ENCODE peak calls at places on chromosomes 13 and 19, in eight cellular contexts. Y is WERI-Rb-1; U is fibroblast of lung; V is tibial artery; O is ovary; N is CD8-positive, alpha-beta T cell; S is hepatocyte; C is PC-9. A is an unnamed sample.

GRCh38 chr13:95865080-95865597 is 188.1 kb downstream of the UGGT2 start:
- DNase-seq in N (no peak), C (no peak), Y (no peak), O (no peak), U (peak; percentile 30), S (no peak), V (no peak), A (no peak)

GRCh38 chr13:112638157-112638750 is 50.3 kb upstream of the TUBGCP3 start:
- DNase-seq in O (no peak), C (no peak), Y (no peak), N (no peak), S (no peak), V (no peak), U (no peak), A (no peak)

GRCh38 chr13:102460806-102461205 is 59.0 kb upstream of the FGF14 start:
- DNase-seq in O (no peak), N (no peak), U (no peak), Y (no peak), S (no peak), V (no peak), C (no peak), A (no peak)

GRCh38 chr19:1370579-1371361 is 12.9 kb upstream of the NDUFS7 start:
- DNase-seq in U (no peak), Y (no peak), N (no peak), C (no peak), V (no peak), S (no peak), O (no peak), A (no peak)

GRCh38 chr13:21825186-21825585 is 154.3 kb downstream of the FGF9 start:
- DNase-seq in S (peak; percentile 73), V (no peak), U (no peak), N (no peak), O (no peak), C (no peak), Y (no peak), A (no peak)

GRCh38 chr19:54011507-54012211 is 20.2 kb downstream of the CACNG6 start:
- DNase-seq in U (no peak), V (no peak), N (no peak), S (no peak), Y (no peak), O (no peak), C (no peak), A (no peak)

GRCh38 chr13:20157387-20157786 is 3.5 kb downstream of the GJA3 start:
- DNase-seq in U (no peak), C (no peak), S (no peak), N (no peak), O (no peak), Y (no peak), V (no peak), A (no peak)

GRCh38 chr19:35533822-35534521 is 716 bp downstream of the GAPDHS start:
- DNase-seq in U (peak; percentile 26), S (peak; percentile 37), C (no peak), V (no peak), N (no peak), O (peak; percentile 47), Y (no peak), A (no peak)

GRCh38 chr13:46197299-46197975 is 14.3 kb upstream of the LRRC63 start:
- DNase-seq in U (no peak), N (no peak), O (no peak), V (no peak), S (peak; percentile 15), C (peak; percentile 85), Y (no peak), A (no peak)

GRCh38 chr13:104586010-104586746 is 1520.0 kb upstream of the SLC10A2 start:
- DNase-seq in U (peak; percentile 85), S (peak; percentile 24), V (no peak), C (no peak), O (no peak), N (no peak), Y (no peak), A (no peak)

GRCh38 chr13:99982021-99982740 is 597 bp downstream of the ZIC2 start:
- DNase-seq in O (no peak), V (no peak), S (peak; percentile 44), C (no peak), Y (peak; percentile 53), U (peak; percentile 35), N (no peak), A (no peak)
- H3K27me3 ChIP-seq in O (peaks cover 5% of the 10 kb centered on the region), V (peaks cover 99% of the 10 kb centered on the region), S (peaks cover 88% of the 10 kb centered on the region), C (no peaks in the 10 kb centered on the region), Y (peaks cover 38% of the 10 kb centered on the region), U (peaks cover 74% of the 10 kb centered on the region), N (peaks cover 67% of the 10 kb centered on the region), A (peaks cover 96% of the 10 kb centered on the region)

DNA sequence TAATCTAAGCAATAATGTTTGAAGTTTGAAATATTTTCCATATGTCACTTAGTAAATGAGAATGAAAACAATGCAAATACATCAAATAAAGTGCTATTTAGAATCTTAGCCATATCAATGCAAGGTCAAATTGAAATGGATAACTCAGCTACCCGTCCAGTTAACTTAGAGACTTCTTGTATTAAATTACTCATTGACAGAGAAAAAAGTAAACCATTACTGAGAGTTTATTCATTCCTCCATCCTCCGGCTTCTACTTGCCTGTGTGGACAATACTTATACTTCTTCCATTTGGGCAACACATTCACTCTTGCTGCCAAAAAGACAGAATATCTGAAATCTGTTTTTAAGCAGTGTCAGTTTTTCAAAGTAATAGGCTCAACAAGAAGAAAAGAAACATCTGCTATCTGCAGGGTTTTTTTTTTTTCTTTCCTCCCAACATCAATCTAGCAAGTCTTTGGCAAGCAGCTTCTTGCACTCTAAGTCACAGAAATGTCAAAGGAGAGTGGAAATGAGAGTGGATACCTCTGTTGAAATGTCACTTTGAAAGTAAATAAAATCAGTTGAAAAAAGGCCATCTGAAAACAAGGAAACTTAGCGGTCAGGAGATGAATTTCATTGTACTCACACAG is 1142.9 kb downstream of the PCDH9 start:
- DNase-seq in Y (no peak), O (no peak), V (no peak), C (no peak), U (peak; percentile 32), N (no peak), S (no peak), A (no peak)
- H3K4me3 ChIP-seq in Y (no peak overlapping the region), O (no peak overlapping the region), V (no peak overlapping the region), C (no peak overlapping the region), U (no peak overlapping the region), N (no peak overlapping the region), S (no peak overlapping the region), A (no peak overlapping the region)

DNA sequence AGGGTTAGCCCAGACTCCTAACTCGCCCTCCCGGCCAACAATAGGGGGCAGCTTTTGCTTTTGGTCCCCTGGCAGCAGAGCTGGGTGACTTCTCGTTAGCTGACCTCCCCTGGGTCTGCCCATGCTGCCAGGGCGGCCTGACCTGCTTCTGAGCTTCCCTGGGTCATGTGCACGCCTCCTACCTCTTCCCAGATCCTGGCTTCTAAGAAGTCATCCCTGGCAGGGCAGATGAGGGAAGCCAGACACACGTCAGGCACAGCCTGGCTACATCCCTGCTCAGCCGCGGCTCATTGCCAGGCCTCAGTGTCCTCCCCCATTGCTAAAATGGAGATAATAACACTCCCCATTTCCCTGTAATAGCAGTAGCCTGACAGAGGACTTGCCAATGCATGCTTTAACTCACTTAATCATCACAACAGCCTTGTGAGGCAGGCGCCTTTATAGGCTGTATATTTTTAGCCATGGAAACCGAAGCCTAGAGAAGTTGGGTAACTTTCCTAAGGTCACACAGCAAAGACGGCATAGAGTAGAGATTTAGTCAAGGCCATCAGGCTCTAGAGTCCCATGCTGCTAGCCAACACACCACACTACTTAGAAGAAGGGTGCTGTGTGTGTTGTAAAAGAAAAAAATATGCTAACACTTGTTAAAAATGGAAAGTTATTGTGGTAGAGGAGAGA is 2.1 kb downstream of the KCNK6 start:
- DNase-seq in U (peak; percentile 46), O (peak; percentile 95), V (no peak), N (no peak), Y (no peak), S (peak; percentile 69), C (no peak), A (no peak)
- TF ChIP-seq CTCF in U (no peak), O (no peak), V (no peak), N (no peak), Y (no peak), S (no peak), C (no peak), A (no peak)

GRCh38 chr13:53732664-53733063 is 704.1 kb downstream of the OLFM4 start:
- DNase-seq in N (no peak), V (no peak), Y (no peak), U (no peak), O (no peak), C (no peak), S (peak; percentile 34), A (no peak)
- H3K27me3 ChIP-seq in N (no peaks in the 10 kb centered on the region), V (no peaks in the 10 kb centered on the region), Y (no peaks in the 10 kb centered on the region), U (no peaks in the 10 kb centered on the region), O (no peaks in the 10 kb centered on the region), C (no peaks in the 10 kb centered on the region), S (no peaks in the 10 kb centered on the region), A (no peaks in the 10 kb centered on the region)

GRCh38 chr19:49816616-49817015 is 1.5 kb upstream of the MED25 start:
- DNase-seq in V (no peak), O (peak; percentile 57), N (no peak), U (no peak), Y (no peak), S (no peak), C (no peak), A (no peak)
- H3K4me3 ChIP-seq in V (peak overlapping the region; percentile 71), O (no peak overlapping the region), N (no peak overlapping the region), U (no peak overlapping the region), Y (no peak overlapping the region), S (no peak overlapping the region), C (peak overlapping the region; percentile 84), A (peak overlapping the region; percentile 90)

GRCh38 chr19:34244611-34245299 is 9.6 kb upstream of the GARRE1 start:
- DNase-seq in U (no peak), O (no peak), C (no peak), S (no peak), Y (no peak), N (no peak), V (no peak), A (no peak)
- TF ChIP-seq CTCF in U (no peak), O (no peak), C (no peak), S (no peak), Y (peak; percentile 11), N (no peak), V (no peak), A (no peak)

DNA sequence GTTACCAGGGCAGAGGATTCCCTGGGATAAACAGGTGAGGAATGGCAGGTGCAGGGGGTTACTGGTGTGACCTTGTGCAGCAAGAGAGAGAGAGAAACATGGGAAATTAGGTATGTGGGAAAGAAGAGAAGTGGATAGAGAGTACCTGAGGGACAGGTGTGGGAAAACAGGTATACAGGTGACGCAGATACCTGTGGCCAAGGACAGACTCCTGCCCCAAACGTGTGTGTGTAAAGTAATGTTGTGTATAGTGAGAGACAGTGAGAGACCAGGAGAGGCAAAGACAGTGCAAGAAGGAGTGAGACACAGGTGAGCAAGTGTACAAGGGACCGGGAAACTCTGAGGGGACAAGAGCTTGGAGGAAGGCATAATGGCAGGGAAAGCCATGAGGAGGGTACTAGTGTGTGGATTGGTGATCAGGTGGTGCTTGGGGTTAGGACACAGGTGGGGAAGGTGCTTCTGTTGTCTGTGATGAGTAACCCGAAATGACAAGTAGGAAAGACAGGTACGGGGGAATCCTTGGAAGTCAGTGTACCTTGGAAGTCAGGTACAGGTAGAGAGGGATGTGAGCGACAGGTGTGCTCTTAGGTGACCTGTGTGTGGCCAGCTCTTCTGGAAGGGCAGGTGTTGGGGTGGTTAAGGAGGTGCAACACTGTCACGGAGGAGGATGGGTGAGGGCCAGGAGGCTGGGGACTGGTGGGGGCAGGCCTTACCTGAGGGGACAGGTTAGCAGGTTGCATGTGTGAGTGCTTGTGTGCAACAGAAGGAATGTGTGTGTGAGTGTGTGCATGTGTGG is 2.8 kb downstream of the ERFL start:
- DNase-seq in U (no peak), Y (no peak), O (no peak), S (no peak), V (no peak), C (no peak), N (no peak), A (no peak)
- H3K27me3 ChIP-seq in U (peaks cover 56% of the 10 kb centered on the region), Y (peaks cover 55% of the 10 kb centered on the region), O (no peaks in the 10 kb centered on the region), S (peaks cover 90% of the 10 kb centered on the region), V (peaks cover 97% of the 10 kb centered on the region), C (peaks cover 79% of the 10 kb centered on the region), N (no peaks in the 10 kb centered on the region), A (peaks cover 90% of the 10 kb centered on the region)

GRCh38 chr19:13163609-13164364 is 13.6 kb downstream of the IER2 start:
- DNase-seq in N (no peak), Y (peak; percentile 98), C (peak; percentile 88), O (peak; percentile 83), V (peak; percentile 68), U (peak; percentile 85), S (peak; percentile 93), A (peak; percentile 69)
- H3K4me3 ChIP-seq in N (peak overlapping the region; percentile 58), Y (peak overlapping the region; percentile 66), C (peak overlapping the region; percentile 51), O (peak overlapping the region; percentile 41), V (peak overlapping the region; percentile 53), U (peak overlapping the region; percentile 7), S (peak overlapping the region; percentile 8), A (peak overlapping the region; percentile 49)

A was measured in dorsolateral prefrontal cortex.